ENCODE peak calls at places on chromosomes 5 and 9, in seven cellular contexts. O, K, M, D, I, R and T are unnamed samples.

GRCh38 chr9:8331507-8331906 is 531.9 kb upstream of the DMAC1 start:
- DNase-seq in O (no peak), K (no peak), M (no peak), D (no peak), I (no peak), R (no peak), T (no peak)

GRCh38 chr5:138792181-138792808 is 39.1 kb downstream of the CTNNA1 start:
- DNase-seq in O (no peak), K (no peak), M (no peak), D (no peak), I (no peak), R (no peak), T (no peak)

GRCh38 chr5:118366429-118366828 is 621.9 kb downstream of the DTWD2 start:
- DNase-seq in O (no peak), K (no peak), M (no peak), D (no peak), I (no peak), R (no peak), T (no peak)

GRCh38 chr9:92807031-92807756 is 42.6 kb upstream of the BICD2 start:
- DNase-seq in O (no peak), K (no peak), M (no peak), D (no peak), I (no peak), R (no peak), T (no peak)

GRCh38 chr9:109276469-109277440 is 44.1 kb downstream of the EPB41L4B start:
- DNase-seq in O (no peak), K (no peak), M (no peak), D (no peak), I (no peak), R (no peak), T (no peak)

GRCh38 chr5:96331210-96331609 is 101.8 kb downstream of the PCSK1 start:
- DNase-seq in O (peak; percentile 48), K (no peak), M (no peak), D (peak; percentile 52), I (no peak), R (no peak), T (no peak)

GRCh38 chr5:139845846-139846681 is 50.5 kb downstream of the PSD2 start:
- DNase-seq in O (no peak), K (no peak), M (no peak), D (no peak), I (no peak), R (peak; percentile 38), T (no peak)

GRCh38 chr9:78973906-78974305 is 597.9 kb upstream of the TLE4 start:
- DNase-seq in O (peak; percentile 76), K (peak; percentile 41), M (no peak), D (peak; percentile 56), I (peak; percentile 91), R (no peak), T (no peak)

GRCh38 chr5:109857405-109858031 is 167.8 kb downstream of the MAN2A1 start:
- DNase-seq in O (no peak), K (no peak), M (no peak), D (no peak), I (no peak), R (no peak), T (no peak)

GRCh38 chr5:7250004-7250403 is 145.9 kb upstream of the ADCY2 start:
- DNase-seq in O (no peak), K (no peak), M (no peak), D (no peak), I (no peak), R (no peak), T (no peak)

GRCh38 chr5:138699482-138699881 is 53.7 kb upstream of the CTNNA1 start:
- DNase-seq in O (no peak), K (no peak), M (no peak), D (no peak), I (no peak), R (no peak), T (no peak)

GRCh38 chr5:169921370-169921769 is 58.9 kb downstream of the INSYN2B start:
- DNase-seq in O (no peak), K (no peak), M (no peak), D (no peak), I (no peak), R (no peak), T (no peak)

GRCh38 chr9:121987312-121987711 is 105.8 kb downstream of the TTLL11 start:
- DNase-seq in O (no peak), K (no peak), M (no peak), D (no peak), I (no peak), R (no peak), T (peak; percentile 23)

GRCh38 chr9:121989010-121989409 is 104.1 kb downstream of the TTLL11 start:
- DNase-seq in O (no peak), K (no peak), M (peak; percentile 45), D (peak; percentile 56), I (no peak), R (peak; percentile 47), T (no peak)

GRCh38 chr9:121984726-121985402 is 108.2 kb downstream of the TTLL11 start:
- DNase-seq in O (no peak), K (no peak), M (no peak), D (peak; percentile 90), I (peak; percentile 54), R (no peak), T (no peak)

GRCh38 chr9:121981118-121981883 is 111.8 kb downstream of the TTLL11 start:
- DNase-seq in O (no peak), K (no peak), M (no peak), D (no peak), I (no peak), R (no peak), T (no peak)

DNA sequence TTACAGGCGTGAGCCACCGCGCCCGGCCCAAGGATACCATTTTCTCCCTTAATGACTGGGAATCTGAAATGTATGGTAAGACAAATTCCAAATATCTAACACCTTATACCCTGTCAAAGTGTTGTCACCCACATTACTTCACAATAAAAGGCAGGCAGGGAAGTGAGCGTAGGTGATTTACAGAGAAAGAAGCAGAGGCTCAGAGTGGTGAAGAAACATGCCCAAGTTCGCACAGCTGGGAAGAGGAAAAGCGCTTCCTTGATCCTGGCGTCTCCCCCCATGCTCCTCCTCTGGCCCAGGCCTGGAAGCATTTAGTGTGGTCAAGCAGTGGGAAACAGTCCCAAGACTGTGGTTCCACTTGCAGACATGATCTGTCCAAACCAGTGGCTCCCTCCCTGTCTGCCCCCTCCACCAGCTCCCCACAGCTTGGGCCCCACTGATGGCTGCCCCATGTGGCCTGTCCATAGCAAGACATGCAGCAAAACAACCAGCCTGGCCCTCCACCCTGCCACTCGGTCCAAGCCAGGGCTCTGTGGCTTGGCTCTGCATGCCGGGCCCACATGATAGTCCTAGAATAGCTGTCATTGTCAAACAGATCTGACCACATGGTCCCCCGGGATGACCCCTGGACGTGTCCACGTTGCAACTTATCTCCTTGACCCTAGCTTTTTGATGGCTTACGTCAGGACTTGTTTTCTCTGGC is 107.2 kb downstream of the TTLL11 start:
- DNase-seq in O (no peak), K (no peak), M (no peak), D (no peak), I (no peak), R (peak; percentile 84), T (no peak)
- TF ChIP-seq CTCF in O (no peak), K (no peak), M (no peak), D (peak; percentile 24), I (no peak), R (no peak), T (no peak)

GRCh38 chr5:132776077-132776931 is 735 bp downstream of the SEPTIN8 start:
- DNase-seq in O (peak; percentile 49), K (no peak), M (peak; percentile 57), D (no peak), I (no peak), R (peak; percentile 59), T (peak; percentile 51)
- TF ChIP-seq CTCF in O (no peak), K (no peak), M (no peak), D (no peak), I (no peak), R (no peak), T (no peak)

GRCh38 chr5:10913846-10914245 is 152.8 kb upstream of the DAP start:
- DNase-seq in O (peak; percentile 78), K (peak; percentile 17), M (no peak), D (peak; percentile 55), I (peak; percentile 80), R (no peak), T (no peak)

GRCh38 chr5:10912435-10912834 is 151.4 kb upstream of the DAP start:
- DNase-seq in O (no peak), K (no peak), M (no peak), D (no peak), I (no peak), R (no peak), T (no peak)

GRCh38 chr5:10913181-10913810 is 152.3 kb upstream of the DAP start:
- DNase-seq in O (no peak), K (no peak), M (no peak), D (no peak), I (no peak), R (no peak), T (no peak)

GRCh38 chr5:10910261-10910660 is 149.2 kb upstream of the DAP start:
- DNase-seq in O (no peak), K (no peak), M (no peak), D (no peak), I (no peak), R (no peak), T (no peak)

DNA sequence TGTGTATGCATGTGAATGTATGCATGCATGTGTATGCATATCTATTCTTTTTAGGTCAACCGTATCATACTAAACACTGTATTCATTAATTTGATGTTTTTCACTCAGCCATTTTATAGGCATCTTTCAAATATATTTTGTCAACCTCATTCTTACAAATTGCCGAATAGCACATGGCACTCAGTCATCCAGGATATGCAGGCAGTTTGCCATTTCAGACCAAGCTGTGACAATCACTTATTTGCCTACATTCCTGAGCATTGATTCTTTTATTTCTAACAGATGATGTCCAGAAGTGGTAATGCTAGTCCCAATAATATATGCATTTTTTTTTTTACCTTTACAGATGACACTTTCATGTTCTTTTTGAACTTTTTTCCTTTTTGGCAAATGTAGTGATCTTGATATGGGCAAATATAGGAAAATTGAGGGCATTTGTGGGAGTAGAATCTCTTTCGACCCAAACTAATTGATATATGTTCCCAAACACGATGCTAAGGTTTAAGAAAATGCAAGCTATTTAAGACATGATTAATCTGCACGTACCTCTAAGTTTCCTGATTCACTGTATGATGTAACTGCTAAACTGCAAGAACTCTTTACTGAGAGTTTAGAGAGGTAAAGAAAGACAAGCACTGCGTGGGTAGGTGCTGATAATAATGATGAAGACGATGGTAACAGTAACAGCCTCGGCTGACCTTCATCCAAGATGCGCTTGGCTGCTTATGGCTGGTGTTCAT is 153.9 kb upstream of the DAP start:
- DNase-seq in O (no peak), K (no peak), M (no peak), D (no peak), I (no peak), R (no peak), T (no peak)
- TF ChIP-seq CTCF in O (no peak), K (no peak), M (no peak), D (no peak), I (no peak), R (no peak), T (no peak)

DNA sequence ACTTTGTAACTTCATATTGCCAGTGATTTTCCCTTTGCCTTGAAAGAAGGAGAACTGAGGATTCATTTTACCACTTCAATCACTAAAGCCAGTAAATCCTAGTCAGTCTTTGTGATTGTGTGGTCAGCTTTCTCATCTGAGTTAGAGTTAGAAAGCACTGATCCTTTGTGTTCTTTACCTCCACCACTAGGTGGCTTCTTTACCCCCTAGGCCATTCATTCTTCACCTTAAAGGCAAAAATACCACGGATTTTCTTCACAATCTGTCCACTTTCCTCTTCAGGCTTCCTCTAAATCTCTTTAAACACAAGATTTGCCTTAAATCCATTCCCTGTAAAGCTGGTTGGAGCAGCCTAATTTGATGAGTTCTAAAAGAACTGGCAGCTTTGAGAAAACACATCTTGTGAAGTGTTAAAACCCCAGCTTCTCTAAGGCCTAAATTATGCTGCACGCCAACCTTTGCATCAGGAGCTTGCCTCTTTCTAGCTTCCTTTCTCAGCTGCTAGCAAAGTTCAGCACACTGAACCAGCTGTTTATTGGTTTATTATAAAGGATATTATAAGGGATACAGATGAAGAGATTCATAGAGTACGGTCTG is 20.4 kb downstream of the BDP1 start:
- DNase-seq in O (peak; percentile 39), K (no peak), M (no peak), D (peak; percentile 63), I (peak; percentile 25), R (no peak), T (no peak)
- TF ChIP-seq CTCF in O (peak; percentile 59), K (peak; percentile 69), M (peak; percentile 34), D (peak; percentile 74), I (peak; percentile 69), R (peak; percentile 35), T (peak; percentile 59)